ENCODE peak calls at places on chromosomes 6 and 20, in four cellular contexts. E is H9, X is nephron progenitor cell, V is HFFc6. O is an unnamed sample.

GRCh38 chr6:144362042-144363018 is 77.2 kb downstream of the UTRN start:
- DNase-seq in V (no peak), X (no peak), E (no peak), O (no peak)

GRCh38 chr20:61584851-61585250 is 332.8 kb downstream of the CDH4 start:
- DNase-seq in E (no peak), X (no peak), V (no peak), O (no peak)

GRCh38 chr6:156848533-156848932 is 71.4 kb downstream of the ARID1B start:
- DNase-seq in V (no peak), E (no peak), X (peak; percentile 44), O (no peak)

GRCh38 chr6:140002406-140003022 is 628.1 kb upstream of the CITED2 start:
- DNase-seq in V (peak; percentile 61), E (no peak), X (no peak), O (peak; percentile 52)

GRCh38 chr6:45569210-45569945 is 191.6 kb upstream of the SUPT3H start:
- DNase-seq in X (no peak), E (no peak), V (no peak), O (no peak)

GRCh38 chr20:51428451-51429143 is 113.9 kb downstream of the NFATC2 start:
- DNase-seq in E (no peak), X (peak; percentile 54), V (no peak), O (no peak)

GRCh38 chr6:16331328-16332174 is 93.2 kb downstream of the GMPR start:
- DNase-seq in E (peak; percentile 74), V (peak; percentile 76), X (peak; percentile 78), O (no peak)

GRCh38 chr6:14922306-14922705 is 323.6 kb upstream of the JARID2 start:
- DNase-seq in E (peak; percentile 55), X (no peak), V (no peak), O (no peak)

GRCh38 chr20:21741266-21741665 is 35.8 kb downstream of the PAX1 start:
- DNase-seq in E (no peak), X (no peak), V (no peak), O (no peak)

GRCh38 chr6:40328376-40328987 is 258.7 kb downstream of the LRFN2 start:
- DNase-seq in E (peak; percentile 89), V (no peak), X (peak; percentile 56), O (no peak)

GRCh38 chr20:11387189-11387754 is 530.4 kb upstream of the BTBD3 start:
- DNase-seq in E (no peak), V (peak; percentile 81), X (no peak), O (no peak)

GRCh38 chr6:132734694-132735236 is 20.9 kb upstream of the VNN1 start:
- DNase-seq in X (no peak), V (peak; percentile 4), E (no peak), O (peak; percentile 65)
- TF ChIP-seq CTCF in X (no peak), V (peak; percentile 56), E (peak; percentile 50), O (peak; percentile 58)

GRCh38 chr6:135162678-135163439 is 18.2 kb upstream of the MYB start:
- DNase-seq in E (peak; percentile 82), V (peak; percentile 28), X (peak; percentile 68), O (no peak)
- TF ChIP-seq CTCF in E (peak; percentile 96), V (peak; percentile 90), X (peak; percentile 74), O (peak; percentile 55)

GRCh38 chr6:49607391-49607982 is 29.2 kb downstream of the RHAG start:
- DNase-seq in V (no peak), X (no peak), E (no peak), O (no peak)

DNA sequence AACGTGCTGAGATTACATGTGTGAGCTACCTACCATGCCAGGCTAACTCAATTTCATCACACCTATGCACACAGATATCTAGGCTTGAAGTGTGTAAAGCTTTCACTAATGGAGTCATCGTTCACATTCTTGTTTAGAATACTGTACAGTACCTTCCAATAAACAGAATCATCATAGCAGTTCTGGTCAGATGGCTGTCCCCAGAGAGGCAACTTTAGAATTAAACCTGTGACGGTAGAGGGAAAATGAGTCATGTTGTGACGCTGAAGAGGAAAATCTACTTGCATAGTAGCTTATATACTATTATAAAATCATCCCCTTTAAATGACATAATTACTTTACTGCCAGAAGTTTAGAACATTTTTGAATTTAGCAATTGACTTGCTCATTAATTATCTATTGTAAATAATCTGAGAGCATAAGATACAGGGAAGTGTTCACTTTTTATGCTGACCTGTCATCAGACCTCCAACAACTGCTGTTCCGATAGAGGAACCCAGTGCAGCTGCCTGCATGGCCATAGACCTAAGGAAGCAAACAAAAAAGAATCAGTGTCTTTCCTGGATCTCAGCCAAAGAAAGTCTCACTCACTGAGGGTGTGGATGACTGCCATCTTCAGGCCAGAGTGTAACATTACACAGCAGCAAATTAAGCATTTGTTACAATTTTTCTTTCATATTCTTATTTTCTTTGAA is 29.8 kb downstream of the RHAG start:
- DNase-seq in X (peak; percentile 29), E (peak; percentile 46), V (peak; percentile 75), O (peak; percentile 52)
- TF ChIP-seq CTCF in X (peak; percentile 92), E (peak; percentile 90), V (peak; percentile 94), O (peak; percentile 81)

GRCh38 chr6:13454286-13455221 is 32.8 kb downstream of the GFOD1 start:
- DNase-seq in V (no peak), E (no peak), X (no peak), O (no peak)
- TF ChIP-seq CTCF in V (no peak), E (no peak), X (no peak), O (no peak)

DNA sequence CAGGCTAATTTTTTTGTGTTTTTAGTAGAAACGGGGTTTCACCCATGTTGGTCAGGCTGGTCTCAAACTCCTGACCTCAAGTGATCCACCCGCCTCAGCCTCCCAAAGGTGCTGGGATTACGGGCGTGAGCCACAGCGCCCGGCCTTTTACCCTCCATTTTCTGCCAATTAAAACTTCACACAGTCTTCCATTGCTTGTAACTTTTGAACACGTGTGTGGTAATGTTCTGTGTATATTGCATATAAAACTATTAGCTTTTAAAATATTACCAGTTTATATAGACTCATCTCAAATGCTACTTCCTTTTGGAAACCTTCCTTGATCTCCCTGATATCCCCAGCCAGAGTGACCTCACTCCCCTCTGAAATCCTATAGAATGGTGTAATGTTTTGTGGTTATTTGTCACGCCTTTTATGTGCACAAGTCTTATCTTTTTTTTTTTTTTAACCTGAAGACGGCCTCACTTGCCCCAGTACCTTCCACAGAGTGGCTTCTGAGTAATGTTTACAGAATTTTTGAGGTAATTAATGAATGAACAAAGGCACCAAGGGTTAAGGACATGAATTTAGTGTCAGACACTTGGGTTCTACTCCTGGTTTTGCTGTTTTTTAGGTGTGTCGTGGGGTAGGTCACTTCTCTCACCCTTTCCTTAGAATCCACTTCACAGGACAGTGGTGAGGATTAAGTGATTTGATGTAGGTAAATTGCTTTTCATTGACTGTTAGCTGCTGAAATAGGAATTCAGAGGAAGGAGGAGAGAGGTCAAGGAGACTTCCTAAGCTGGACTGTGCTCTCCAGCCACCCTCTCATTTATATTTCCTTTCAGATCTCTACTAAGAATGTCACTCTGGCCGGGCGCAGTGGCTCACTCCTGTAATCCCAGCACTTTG is 11.2 kb upstream of the MMP24 start:
- DNase-seq in X (no peak), E (no peak), V (peak; percentile 82), O (no peak)
- TF ChIP-seq CTCF in X (no peak), E (no peak), V (no peak), O (no peak)

DNA sequence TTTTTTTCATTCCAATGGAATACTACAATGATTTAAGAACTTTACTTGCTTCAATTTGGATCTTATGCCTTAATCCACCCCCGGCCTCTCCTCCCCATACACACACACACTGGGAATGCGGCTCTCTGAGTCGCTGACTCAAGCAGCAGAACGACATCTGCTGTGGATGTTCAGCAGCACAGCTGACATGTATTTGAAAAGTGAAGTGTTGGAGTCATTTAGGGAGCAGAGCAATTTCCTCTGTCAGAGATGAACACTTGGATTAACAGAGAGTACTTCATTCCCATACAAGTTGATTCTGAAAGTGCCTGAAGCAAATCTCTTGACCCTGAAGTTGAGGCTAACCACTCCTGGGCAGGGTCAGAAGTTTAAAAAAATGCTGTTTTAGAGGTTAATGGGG is 27.9 kb upstream of the LAMA4 start:
- DNase-seq in V (peak; percentile 87), E (no peak), X (peak; percentile 29), O (no peak)
- TF ChIP-seq CTCF in V (peak; percentile 65), E (peak; percentile 23), X (no peak), O (peak; percentile 51)